ENCODE peak calls at places on chromosomes 16 and 17, in five cellular contexts. X is GM03348; J is activated naive CD4-positive, alpha-beta T cell treated with anti-CD3 and anti-CD28 coated beads for 36 hours; P is natural killer cell; C is stimulated activated CD8-positive, alpha-beta memory T cell treated with anti-CD3 and anti-CD28 coated beads, Interleukin-15, amount 100 ng/mL, for 24 hours. H is an unnamed sample.

GRCh38 chr16:83998091-83998490 is 30.0 kb downstream of the NECAB2 start:
- DNase-seq in P (no peak), J (no peak), C (no peak), X (no peak), H (no peak)

GRCh38 chr16:11801481-11802021 is 4.5 kb upstream of the ZC3H7A start:
- DNase-seq in X (peak; percentile 41), P (no peak), C (no peak), J (no peak), H (no peak)

GRCh38 chr16:54503436-54503835 is 216.8 kb upstream of the IRX3 start:
- DNase-seq in P (no peak), J (no peak), C (no peak), X (peak; percentile 58), H (no peak)

GRCh38 chr17:16319969-16320368 is 33.3 kb downstream of the CENPV start:
- DNase-seq in C (no peak), X (no peak), P (no peak), J (no peak), H (no peak)

GRCh38 chr17:38751144-38751802 is 1.3 kb upstream of the PSMB3 start:
- DNase-seq in C (no peak), J (no peak), P (no peak), X (peak; percentile 21), H (no peak)

GRCh38 chr17:77316191-77316641 is 175.4 kb downstream of the SEC14L1 start:
- DNase-seq in C (no peak), P (no peak), J (no peak), X (peak; percentile 74), H (peak; percentile 84)

GRCh38 chr17:4357671-4358070 is 8.8 kb downstream of the UBE2G1 start:
- DNase-seq in P (no peak), C (no peak), J (no peak), X (no peak), H (no peak)

GRCh38 chr16:89095401-89095974 is 1.8 kb downstream of the ACSF3 start:
- DNase-seq in C (no peak), J (no peak), X (no peak), P (no peak), H (no peak)

GRCh38 chr16:69313469-69313868 is 2.3 kb downstream of the VPS4A start:
- DNase-seq in J (no peak), X (no peak), P (no peak), C (no peak), H (no peak)

GRCh38 chr16:11111166-11111565 is 144.8 kb downstream of the SOCS1 start:
- DNase-seq in C (no peak), P (no peak), J (no peak), X (no peak), H (no peak)

GRCh38 chr17:1709971-1710806 is at the start of gene TLCD2:
- DNase-seq in J (no peak), X (peak; percentile 94), P (no peak), C (no peak), H (peak; percentile 79)

GRCh38 chr17:63189082-63189481 is 223.0 kb downstream of the TANC2 start:
- DNase-seq in X (peak; percentile 28), J (no peak), C (no peak), P (no peak), H (no peak)

GRCh38 chr17:3886776-3887175 is 6.1 kb downstream of the CAMKK1 start:
- DNase-seq in P (no peak), C (no peak), J (peak; percentile 17), X (no peak), H (no peak)

GRCh38 chr17:69473801-69474170 is 59.3 kb downstream of the MAP2K6 start:
- DNase-seq in P (no peak), J (no peak), C (no peak), X (peak; percentile 72), H (no peak)

GRCh38 chr17:43634681-43635125 is 27.0 kb downstream of the MEOX1 start:
- DNase-seq in J (no peak), C (no peak), P (no peak), X (no peak), H (no peak)

GRCh38 chr16:89018605-89019158 is 41.7 kb upstream of the CBFA2T3 start:
- DNase-seq in J (no peak), P (no peak), X (peak; percentile 68), C (no peak), H (peak; percentile 31)

GRCh38 chr17:72400488-72400827 is 279.6 kb downstream of the SOX9 start:
- DNase-seq in J (no peak), X (no peak), P (no peak), C (no peak), H (no peak)

GRCh38 chr17:39400547-39401411 is 647 bp downstream of the FBXL20 start:
- DNase-seq in P (no peak), X (peak; percentile 9), C (no peak), J (peak; percentile 22), H (no peak)

GRCh38 chr17:60600490-60601431 is 768 bp downstream of the PPM1D start:
- DNase-seq in C (peak; percentile 8), P (peak; percentile 36), X (peak; percentile 82), J (peak; percentile 79), H (peak; percentile 76)

GRCh38 chr17:2798679-2799078 is 2.4 kb downstream of the RAP1GAP2 start:
- DNase-seq in C (no peak), X (no peak), P (peak; percentile 48), J (no peak), H (no peak)

GRCh38 chr17:59257101-59257500 is 36.8 kb downstream of the GDPD1 start:
- DNase-seq in P (no peak), C (no peak), X (no peak), J (no peak), H (no peak)

GRCh38 chr17:51270675-51271074 is 10.3 kb downstream of the UTP18 start:
- DNase-seq in P (no peak), X (no peak), J (no peak), C (no peak), H (no peak)

GRCh38 chr17:27610304-27610676 is 20.7 kb upstream of the LGALS9 start:
- DNase-seq in P (no peak), J (no peak), C (no peak), X (no peak), H (no peak)

GRCh38 chr16:12902511-12903324 is 1.3 kb downstream of the SHISA9 start:
- DNase-seq in J (no peak), X (no peak), P (no peak), C (no peak), H (no peak)

GRCh38 chr16:53476867-53477266 is 26.1 kb downstream of the AKTIP start:
- DNase-seq in X (no peak), C (no peak), P (no peak), J (no peak), H (no peak)